ENCODE peak calls at places on chromosome 1, in four cellular contexts. One of them, this sample, is unnamed.

GRCh38 chr1:204410764-204411450 is 710 bp downstream of the PPP1R15B start:
- DNase-seq in HepG2: no peak
- DNase-seq in H1: no peak
- DNase-seq in GM12878: no peak
- DNase-seq in this sample: peak; percentile 30

GRCh38 chr1:39675220-39675619 is 3.3 kb upstream of the NT5C1A start:
- DNase-seq in H1: no peak
- DNase-seq in GM12878: no peak
- DNase-seq in HepG2: no peak
- DNase-seq in this sample: no peak

GRCh38 chr1:217889401-217889800 is 258.3 kb downstream of the SPATA17 start:
- DNase-seq in H1: peak; percentile 47
- DNase-seq in GM12878: no peak
- DNase-seq in HepG2: no peak
- DNase-seq in this sample: peak; percentile 63

GRCh38 chr1:119139393-119139792 is 1.1 kb downstream of the WARS2 start:
- DNase-seq in HepG2: no peak
- DNase-seq in GM12878: peak; percentile 44
- DNase-seq in H1: no peak
- DNase-seq in this sample: no peak

GRCh38 chr1:12063141-12064072 is at the start of gene TNFRSF8:
- DNase-seq in HepG2: no peak
- DNase-seq in GM12878: no peak
- DNase-seq in H1: no peak
- DNase-seq in this sample: no peak

GRCh38 chr1:91684599-91685196 is 184.0 kb downstream of the CDC7 start:
- DNase-seq in GM12878: no peak
- DNase-seq in HepG2: no peak
- DNase-seq in H1: no peak
- DNase-seq in this sample: no peak

GRCh38 chr1:65230741-65231439 is 78.5 kb upstream of the DNAJC6 start:
- DNase-seq in HepG2: no peak
- DNase-seq in H1: no peak
- DNase-seq in GM12878: no peak
- DNase-seq in this sample: no peak

GRCh38 chr1:115670476-115671175 is 28.9 kb downstream of the VANGL1 start:
- DNase-seq in HepG2: no peak
- DNase-seq in GM12878: no peak
- DNase-seq in H1: no peak
- DNase-seq in this sample: no peak

GRCh38 chr1:209996348-209996747 is 58.3 kb downstream of the SYT14 start:
- DNase-seq in HepG2: no peak
- DNase-seq in H1: no peak
- DNase-seq in GM12878: no peak
- DNase-seq in this sample: no peak

GRCh38 chr1:214372092-214372491 is 91.1 kb downstream of the SMYD2 start:
- DNase-seq in HepG2: no peak
- DNase-seq in H1: no peak
- DNase-seq in GM12878: no peak
- DNase-seq in this sample: no peak

GRCh38 chr1:52238474-52238873 is 96.6 kb downstream of the ZFYVE9 start:
- DNase-seq in H1: no peak
- DNase-seq in HepG2: no peak
- DNase-seq in GM12878: no peak
- DNase-seq in this sample: no peak

GRCh38 chr1:61423643-61424042 is 301.3 kb downstream of the TM2D1 start:
- DNase-seq in HepG2: no peak
- DNase-seq in GM12878: no peak
- DNase-seq in H1: no peak
- DNase-seq in this sample: no peak

GRCh38 chr1:193338194-193338593 is 151.8 kb upstream of the B3GALT2 start:
- DNase-seq in HepG2: no peak
- DNase-seq in GM12878: no peak
- DNase-seq in H1: no peak
- DNase-seq in this sample: no peak

DNA sequence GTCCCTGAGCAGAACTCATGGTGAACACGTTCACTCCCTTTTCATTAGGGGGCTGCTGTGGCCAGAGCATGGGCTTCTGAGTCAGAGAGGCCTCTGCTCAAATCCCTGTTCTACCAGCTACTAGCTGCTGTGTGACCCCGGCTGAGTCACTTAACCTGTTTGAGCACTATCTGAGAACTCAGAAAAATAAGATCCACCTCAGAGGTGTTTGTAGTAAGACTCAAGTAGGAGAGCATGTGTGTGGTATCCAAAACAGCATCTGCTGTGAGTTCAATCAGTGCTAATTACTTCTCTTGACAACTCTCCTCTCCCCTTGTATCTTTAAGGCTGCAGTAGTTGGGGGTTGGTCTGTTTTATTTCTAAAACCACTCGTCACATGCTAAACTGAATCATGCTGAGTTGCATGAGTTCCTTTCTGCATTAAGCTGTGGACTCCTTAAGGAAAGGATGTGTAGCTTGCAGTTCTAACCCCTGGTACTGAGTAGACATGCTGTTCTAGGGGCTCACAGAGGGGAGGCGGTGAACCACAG is 39.7 kb upstream of the JUN start:
- DNase-seq in GM12878: no peak
- DNase-seq in HepG2: no peak
- DNase-seq in H1: no peak
- DNase-seq in this sample: no peak
- TF ChIP-seq SUZ12 in GM12878: no peak
- TF ChIP-seq SUZ12 in HepG2: no peak
- TF ChIP-seq SUZ12 in H1: no peak
- TF ChIP-seq SUZ12 in this sample: no peak

DNA sequence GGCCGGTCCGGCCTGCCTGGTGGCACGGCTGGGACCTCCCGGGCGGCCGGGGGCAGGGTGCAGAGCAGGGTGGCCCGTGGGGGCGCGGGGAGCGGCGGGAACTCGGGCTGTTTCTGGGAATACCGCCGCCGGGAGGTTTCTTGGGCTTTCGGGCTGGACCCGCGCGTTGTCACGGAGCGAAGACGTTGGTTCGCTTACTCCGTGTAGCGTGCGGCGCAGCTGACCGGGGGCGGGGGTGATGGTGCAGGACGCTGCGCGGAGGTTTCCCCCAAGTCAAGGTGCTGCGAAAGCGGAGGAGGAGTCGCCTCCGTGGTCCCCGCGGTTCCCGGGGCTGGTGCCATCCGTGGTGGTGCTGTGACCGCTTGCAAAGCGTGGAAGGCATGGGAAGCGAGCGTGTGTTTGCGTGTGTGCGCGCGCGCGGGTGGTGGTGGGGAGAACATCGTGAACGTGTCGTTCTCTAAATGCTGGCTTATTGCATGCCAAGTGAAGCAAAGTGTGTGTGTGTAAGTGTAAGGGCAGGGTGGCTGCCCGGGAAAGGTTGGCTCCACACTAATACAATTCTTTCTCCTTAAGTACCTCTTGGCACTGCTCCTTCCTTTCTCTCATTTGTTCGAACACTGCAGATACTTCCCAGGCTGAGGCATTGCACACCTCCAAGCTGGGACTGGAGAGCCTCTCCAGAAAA is 1.1 kb downstream of the RYR2 start:
- DNase-seq in GM12878: no peak
- DNase-seq in H1: no peak
- DNase-seq in HepG2: no peak
- DNase-seq in this sample: no peak
- TF ChIP-seq YY1 in GM12878: no peak
- TF ChIP-seq YY1 in H1: no peak
- TF ChIP-seq YY1 in HepG2: no peak
- TF ChIP-seq YY1 in this sample: no peak

DNA sequence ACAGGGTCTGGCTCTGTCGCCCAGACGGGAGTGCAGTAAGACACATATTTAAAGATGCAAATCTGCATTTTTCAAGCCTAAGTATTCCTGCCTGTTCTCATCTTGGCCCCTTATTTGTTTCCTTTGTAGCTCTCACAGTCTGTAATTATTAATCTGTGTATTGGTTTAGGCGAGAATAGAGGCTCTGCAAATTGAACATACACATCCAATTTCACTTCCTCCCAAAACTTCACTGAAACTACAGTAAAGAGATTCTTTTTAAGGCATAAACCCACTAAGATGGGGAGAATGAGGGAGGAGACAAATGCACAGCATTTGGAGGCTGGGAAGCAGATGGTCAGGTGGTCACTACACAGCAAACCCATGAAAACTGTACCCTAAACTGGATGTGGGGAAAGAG is 21.0 kb downstream of the HMGN2 start:
- DNase-seq in HepG2: no peak
- DNase-seq in H1: no peak
- DNase-seq in GM12878: no peak
- DNase-seq in this sample: no peak
- TF ChIP-seq SUZ12 in HepG2: no peak
- TF ChIP-seq SUZ12 in H1: no peak
- TF ChIP-seq SUZ12 in GM12878: no peak
- TF ChIP-seq SUZ12 in this sample: no peak

DNA sequence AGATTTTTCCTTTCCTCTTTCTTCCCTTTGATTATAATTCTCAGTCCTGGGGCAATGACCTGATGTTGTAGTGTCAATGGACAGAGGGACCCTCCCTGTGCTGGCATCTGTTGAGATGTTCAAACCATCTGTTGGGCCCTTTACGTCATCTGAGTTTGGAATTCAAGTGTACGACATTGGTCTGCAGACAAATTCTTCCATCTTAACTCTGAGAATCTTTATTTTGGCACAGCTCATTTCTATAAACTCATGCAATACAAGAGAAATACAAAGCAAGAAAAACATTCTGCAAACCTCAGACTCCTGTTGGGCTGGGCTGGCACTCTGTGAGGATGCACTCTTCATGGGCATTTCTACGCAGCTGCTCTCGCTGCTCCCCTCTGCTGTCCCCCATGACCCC is 54.2 kb downstream of the IFI44 start:
- DNase-seq in GM12878: no peak
- DNase-seq in H1: no peak
- DNase-seq in HepG2: no peak
- DNase-seq in this sample: no peak
- TF ChIP-seq YY1 in GM12878: no peak
- TF ChIP-seq YY1 in H1: no peak
- TF ChIP-seq YY1 in HepG2: no peak
- TF ChIP-seq YY1 in this sample: no peak

DNA sequence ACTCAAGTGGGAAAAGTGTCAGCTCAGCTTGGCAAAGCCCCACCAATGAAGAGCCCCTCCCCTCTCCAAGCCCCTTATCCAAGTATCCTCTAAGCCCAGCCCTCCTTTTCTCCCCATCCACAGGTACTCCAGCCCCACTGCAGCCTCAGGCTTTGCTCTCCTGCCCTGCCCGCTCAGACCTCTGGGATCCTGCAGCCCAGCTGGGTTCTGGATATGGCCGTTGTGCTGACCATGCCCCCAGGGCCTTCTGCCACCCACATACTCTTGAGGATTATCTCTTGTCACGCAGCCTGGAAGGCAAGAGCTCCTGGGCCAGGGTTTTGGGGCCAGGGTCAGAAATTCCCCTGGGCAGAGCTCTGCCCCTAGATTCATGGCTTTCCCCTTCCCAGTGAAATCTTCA is 4.7 kb downstream of the SHISA4 start:
- DNase-seq in GM12878: no peak
- DNase-seq in H1: no peak
- DNase-seq in HepG2: no peak
- DNase-seq in this sample: no peak
- TF ChIP-seq SUZ12 in GM12878: no peak
- TF ChIP-seq SUZ12 in H1: no peak
- TF ChIP-seq SUZ12 in HepG2: no peak
- TF ChIP-seq SUZ12 in this sample: no peak

DNA sequence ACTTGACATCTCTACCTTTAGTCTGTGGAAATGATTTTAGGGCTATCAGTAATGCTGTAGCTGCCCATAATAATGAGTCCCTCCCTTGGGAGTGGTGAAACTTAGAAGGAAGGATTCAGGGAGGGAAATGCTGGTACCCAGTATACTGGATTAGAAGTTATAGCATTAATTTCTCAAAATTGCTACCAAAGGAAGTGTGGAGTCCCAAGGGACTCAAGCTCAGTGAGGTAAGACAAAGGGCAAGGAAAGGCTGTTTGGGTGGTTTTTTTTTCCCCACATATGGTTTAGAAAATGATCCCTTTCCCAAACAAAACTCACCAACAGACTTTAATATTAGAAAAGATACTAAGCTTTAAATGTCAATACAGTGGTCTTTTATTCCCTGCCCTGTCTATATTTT is 99.9 kb downstream of the CD247 start:
- DNase-seq in GM12878: no peak
- DNase-seq in HepG2: no peak
- DNase-seq in H1: no peak
- DNase-seq in this sample: no peak
- TF ChIP-seq YY1 in GM12878: no peak
- TF ChIP-seq YY1 in HepG2: no peak
- TF ChIP-seq YY1 in H1: no peak
- TF ChIP-seq YY1 in this sample: no peak

GRCh38 chr1:9561429-9561828 is 22.2 kb downstream of the SLC25A33 start:
- DNase-seq in H1: no peak
- DNase-seq in HepG2: no peak
- DNase-seq in GM12878: no peak
- DNase-seq in this sample: no peak
- TF ChIP-seq SUZ12 in H1: no peak
- TF ChIP-seq SUZ12 in HepG2: no peak
- TF ChIP-seq SUZ12 in GM12878: no peak
- TF ChIP-seq SUZ12 in this sample: no peak

GRCh38 chr1:36236302-36236701 is 12.1 kb downstream of the THRAP3 start:
- DNase-seq in HepG2: no peak
- DNase-seq in GM12878: no peak
- DNase-seq in H1: no peak
- DNase-seq in this sample: no peak

GRCh38 chr1:36238433-36238832 is 14.2 kb downstream of the THRAP3 start:
- DNase-seq in HepG2: no peak
- DNase-seq in GM12878: no peak
- DNase-seq in H1: no peak
- DNase-seq in this sample: no peak

DNA sequence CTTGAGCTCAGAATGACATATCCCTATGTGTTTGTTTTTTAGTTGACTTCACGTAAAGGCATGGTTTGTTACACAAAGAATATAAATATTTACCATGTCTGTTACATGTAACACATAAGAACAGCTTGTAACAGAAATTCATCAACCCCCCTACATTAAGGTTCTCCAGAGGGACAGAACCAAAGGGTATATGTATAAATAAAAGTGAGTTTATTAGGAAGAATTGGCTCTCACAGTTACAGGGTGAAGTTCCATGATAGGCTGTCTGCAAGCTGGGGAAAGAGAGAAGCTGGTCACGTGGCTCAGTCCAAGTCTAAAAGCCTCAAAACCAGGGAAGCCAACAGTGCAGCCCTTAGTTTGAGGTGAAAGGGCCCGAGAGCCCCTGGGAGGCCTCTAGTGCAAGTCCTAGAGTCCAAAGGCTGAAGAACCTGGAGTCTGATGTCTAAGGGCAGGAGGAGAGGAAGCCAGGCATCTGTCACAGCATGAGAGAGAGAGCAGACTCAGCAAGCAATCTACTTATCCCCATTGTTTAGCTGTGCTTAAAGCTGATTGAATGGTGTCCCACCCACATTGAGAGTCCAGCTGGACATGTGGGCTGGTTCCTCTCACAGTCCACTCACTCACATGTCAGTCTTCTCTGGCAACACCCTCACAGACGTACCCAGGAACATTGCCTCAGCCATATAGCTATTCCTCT is 15.8 kb downstream of the THRAP3 start:
- DNase-seq in GM12878: no peak
- DNase-seq in HepG2: peak; percentile 93
- DNase-seq in H1: no peak
- DNase-seq in this sample: no peak
- TF ChIP-seq YY1 in GM12878: no peak
- TF ChIP-seq YY1 in HepG2: no peak
- TF ChIP-seq YY1 in H1: no peak
- TF ChIP-seq YY1 in this sample: no peak